ENCODE peak calls at places on chromosomes 7 and 10, in ten cellular contexts. L is NB4, C is RWPE1, Y is neural progenitor cell, S is kidney, N is foreskin fibroblast, A is left ventricle myocardium inferior, P is dorsolateral prefrontal cortex, D is MCF 10A, E is pancreas. V is an unnamed sample.

GRCh38 chr10:102113261-102113955 is 6.8 kb downstream of the LDB1 start:
- DNase-seq in A (no peak), Y (peak), N (no peak), S (no peak), E (no peak), C (peak), P (no peak), L (peak), D (peak), V (no peak)

GRCh38 chr7:68622500-68622899 is 975.8 kb upstream of the AUTS2 start:
- DNase-seq in E (no peak), S (no peak), Y (no peak), P (no peak), A (no peak), L (no peak), N (no peak), C (no peak), D (no peak), V (no peak)

GRCh38 chr7:106344206-106344605 is 59.4 kb upstream of the NAMPT start:
- DNase-seq in Y (no peak), L (no peak), E (no peak), C (no peak), N (no peak), A (no peak), P (no peak), S (no peak), D (no peak), V (no peak)

GRCh38 chr10:45000764-45001381 is at the start of gene ZNF22:
- DNase-seq in A (peak), E (peak), D (peak), L (peak), Y (peak), P (peak), S (peak), N (peak), C (peak), V (peak)

GRCh38 chr7:29135851-29136250 is 10.5 kb downstream of the CPVL start:
- DNase-seq in C (no peak), N (no peak), S (no peak), L (no peak), A (no peak), P (no peak), E (no peak), Y (no peak), D (no peak), V (no peak)

GRCh38 chr10:62732841-62733653 is 71.5 kb upstream of the ADO start:
- DNase-seq in S (no peak), N (no peak), L (peak), E (no peak), P (no peak), D (peak), Y (no peak), C (peak), A (no peak), V (no peak)

GRCh38 chr10:122643931-122644534 is 55.6 kb downstream of the C10orf120 start:
- DNase-seq in Y (no peak), D (no peak), C (no peak), S (no peak), L (no peak), E (no peak), P (no peak), N (no peak), A (no peak), V (no peak)

GRCh38 chr7:131357282-131357880 is 29.7 kb downstream of the MKLN1 start:
- DNase-seq in A (no peak), P (no peak), Y (no peak), E (no peak), N (no peak), D (peak), C (no peak), L (no peak), S (no peak), V (no peak)

GRCh38 chr10:78968300-78968943 is 100.3 kb upstream of the ZMIZ1 start:
- DNase-seq in S (peak), L (no peak), Y (no peak), A (no peak), D (no peak), P (no peak), E (no peak), C (no peak), N (no peak), V (no peak)

GRCh38 chr7:27215356-27215755 is 15.5 kb upstream of the HOXA13 start:
- DNase-seq in L (no peak), Y (no peak), S (no peak), A (no peak), P (no peak), N (no peak), D (no peak), C (no peak), E (no peak), V (no peak)

GRCh38 chr7:107989618-107990373 is 13.2 kb downstream of the LAMB1 start:
- DNase-seq in N (peak), P (no peak), S (no peak), E (no peak), C (no peak), Y (no peak), L (no peak), A (no peak), D (peak), V (no peak)

GRCh38 chr10:115117301-115117700 is 24.1 kb downstream of the ATRNL1 start:
- DNase-seq in L (no peak), P (no peak), D (no peak), N (no peak), S (no peak), C (no peak), A (no peak), E (no peak), Y (no peak), V (no peak)

GRCh38 chr10:43044444-43045245 is 32.2 kb upstream of the RET start:
- DNase-seq in N (no peak), C (no peak), D (no peak), S (peak), A (peak), E (no peak), L (peak), Y (peak), P (peak), V (no peak)

GRCh38 chr10:6871128-6871527 is 291.1 kb upstream of the PRKCQ start:
- DNase-seq in E (no peak), N (peak), Y (no peak), P (no peak), S (peak), C (no peak), A (no peak), D (no peak), L (no peak), V (no peak)

GRCh38 chr10:85599081-85599480 is 767.5 kb downstream of the GRID1 start:
- DNase-seq in L (no peak), Y (no peak), S (no peak), C (no peak), E (no peak), A (no peak), N (no peak), D (no peak), P (no peak), V (no peak)

GRCh38 chr7:42736931-42737330 is 174.9 kb downstream of the C7orf25 start:
- DNase-seq in Y (peak), D (peak), E (no peak), A (no peak), N (no peak), C (peak), S (no peak), L (no peak), P (no peak), V (no peak)

GRCh38 chr10:94546616-94547175 is 1.1 kb downstream of the HELLS start:
- DNase-seq in C (peak), Y (no peak), N (peak), S (no peak), A (no peak), E (no peak), D (peak), P (no peak), L (peak), V (no peak)

GRCh38 chr7:85997515-85997914 is 646.2 kb upstream of the GRM3 start:
- DNase-seq in C (no peak), P (no peak), E (no peak), S (no peak), Y (no peak), D (no peak), L (no peak), A (no peak), N (no peak), V (no peak)

GRCh38 chr7:4861227-4861626 is 603 bp downstream of the PAPOLB start:
- DNase-seq in D (no peak), E (no peak), S (no peak), C (no peak), N (no peak), L (no peak), P (no peak), A (no peak), Y (no peak), V (no peak)

GRCh38 chr10:110528224-110528997 is 30.7 kb downstream of the DUSP5 start:
- DNase-seq in P (no peak), S (no peak), N (no peak), C (no peak), D (no peak), A (no peak), Y (no peak), E (no peak), L (no peak), V (no peak)

GRCh38 chr10:79939969-79940368 is 8.9 kb downstream of the SFTPD start:
- DNase-seq in D (no peak), E (no peak), N (no peak), Y (no peak), S (no peak), L (no peak), P (no peak), A (no peak), C (no peak), V (no peak)

GRCh38 chr7:115476666-115477065 is 553.9 kb downstream of the TFEC start:
- DNase-seq in A (no peak), C (no peak), D (no peak), P (no peak), E (no peak), N (no peak), L (no peak), Y (peak), S (peak), V (no peak)

GRCh38 chr10:118258285-118258684 is 83.8 kb downstream of the FAM204A start:
- DNase-seq in S (no peak), Y (peak), A (no peak), E (no peak), C (no peak), L (no peak), N (no peak), P (no peak), D (no peak), V (no peak)

GRCh38 chr10:118255355-118255754 is 86.8 kb downstream of the FAM204A start:
- DNase-seq in Y (no peak), D (no peak), N (no peak), L (no peak), A (no peak), P (no peak), C (no peak), S (no peak), E (no peak), V (no peak)

GRCh38 chr10:118256825-118257570 is 85.1 kb downstream of the FAM204A start:
- DNase-seq in E (no peak), S (no peak), L (no peak), Y (peak), N (no peak), C (no peak), P (no peak), A (no peak), D (no peak), V (no peak)

GRCh38 chr10:118256209-118256608 is 85.9 kb downstream of the FAM204A start:
- DNase-seq in E (no peak), Y (no peak), C (no peak), P (no peak), L (no peak), S (no peak), D (no peak), A (no peak), N (no peak), V (no peak)

DNA sequence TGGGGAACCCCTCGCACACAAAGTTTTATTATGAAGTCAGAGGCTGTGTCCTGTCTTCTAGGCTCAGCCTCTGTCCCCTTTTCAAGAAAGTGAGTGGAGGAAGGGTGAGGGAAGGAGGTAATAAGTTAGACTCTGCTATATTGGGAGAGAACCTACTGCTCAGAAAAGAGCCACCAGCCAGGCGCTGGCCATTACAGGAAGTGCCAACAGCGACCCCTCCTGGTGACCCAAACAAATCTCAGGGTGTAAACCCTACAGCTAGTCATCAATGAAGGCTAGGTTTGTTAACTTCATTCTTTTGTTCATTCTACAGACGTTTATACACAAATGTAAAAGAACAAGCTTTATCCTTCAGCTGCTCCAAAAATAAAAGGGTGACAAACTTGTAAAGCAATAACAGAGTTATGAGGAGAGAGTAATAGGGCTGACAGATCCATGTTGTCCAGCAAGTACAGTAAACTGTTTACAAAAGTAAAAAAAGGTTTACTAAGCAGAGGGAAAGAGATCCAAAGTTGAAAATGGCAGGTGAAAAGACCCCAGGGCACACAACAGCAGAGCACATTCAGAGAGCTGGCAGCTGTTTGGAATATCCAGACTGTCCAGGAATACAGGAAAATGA is 82.7 kb downstream of the FAM204A start:
- DNase-seq in A (no peak), E (peak), P (no peak), C (peak), L (peak), Y (peak), D (peak), S (no peak), N (no peak), V (no peak)
- TF ChIP-seq CTCF in A (peak), E (peak), P (peak), C (peak), L (peak), Y (peak), D (peak), S (peak), N (peak), V (peak)

GRCh38 chr10:20765066-20765465 is 132.0 kb downstream of the NEBL start:
- DNase-seq in S (no peak), Y (no peak), E (no peak), L (no peak), N (no peak), A (no peak), D (no peak), P (no peak), C (no peak), V (no peak)

GRCh38 chr10:20771053-20771452 is 126.1 kb downstream of the NEBL start:
- DNase-seq in C (no peak), D (no peak), N (no peak), A (no peak), L (no peak), S (no peak), P (no peak), E (no peak), Y (no peak), V (no peak)

GRCh38 chr10:20767028-20767427 is 130.1 kb downstream of the NEBL start:
- DNase-seq in S (no peak), C (peak), A (no peak), N (peak), Y (no peak), E (no peak), P (no peak), L (no peak), D (peak), V (no peak)

DNA sequence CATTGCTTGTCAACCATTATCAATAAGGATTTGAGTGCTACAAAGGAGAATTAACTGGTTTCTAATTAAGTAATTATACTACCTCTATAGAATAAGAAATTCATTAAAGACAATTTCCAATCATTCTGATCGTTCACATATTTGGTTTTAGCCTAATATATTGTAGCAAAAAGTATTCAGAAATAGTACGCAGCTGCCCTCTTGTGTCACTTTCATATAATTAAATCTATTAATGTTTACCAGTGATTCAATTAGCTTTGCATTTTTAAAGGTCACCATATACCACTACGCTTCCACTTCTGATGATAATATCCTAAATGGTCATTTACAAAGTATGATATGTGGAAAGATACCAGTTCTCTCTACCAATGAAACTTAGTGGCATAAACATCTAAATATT is 128.3 kb downstream of the NEBL start:
- DNase-seq in S (no peak), N (no peak), D (peak), C (peak), P (no peak), Y (peak), L (peak), E (no peak), A (no peak), V (no peak)
- TF ChIP-seq CTCF in S (no peak), N (no peak), D (peak), C (peak), P (peak), Y (peak), L (no peak), E (no peak), A (peak), V (peak)

DNA sequence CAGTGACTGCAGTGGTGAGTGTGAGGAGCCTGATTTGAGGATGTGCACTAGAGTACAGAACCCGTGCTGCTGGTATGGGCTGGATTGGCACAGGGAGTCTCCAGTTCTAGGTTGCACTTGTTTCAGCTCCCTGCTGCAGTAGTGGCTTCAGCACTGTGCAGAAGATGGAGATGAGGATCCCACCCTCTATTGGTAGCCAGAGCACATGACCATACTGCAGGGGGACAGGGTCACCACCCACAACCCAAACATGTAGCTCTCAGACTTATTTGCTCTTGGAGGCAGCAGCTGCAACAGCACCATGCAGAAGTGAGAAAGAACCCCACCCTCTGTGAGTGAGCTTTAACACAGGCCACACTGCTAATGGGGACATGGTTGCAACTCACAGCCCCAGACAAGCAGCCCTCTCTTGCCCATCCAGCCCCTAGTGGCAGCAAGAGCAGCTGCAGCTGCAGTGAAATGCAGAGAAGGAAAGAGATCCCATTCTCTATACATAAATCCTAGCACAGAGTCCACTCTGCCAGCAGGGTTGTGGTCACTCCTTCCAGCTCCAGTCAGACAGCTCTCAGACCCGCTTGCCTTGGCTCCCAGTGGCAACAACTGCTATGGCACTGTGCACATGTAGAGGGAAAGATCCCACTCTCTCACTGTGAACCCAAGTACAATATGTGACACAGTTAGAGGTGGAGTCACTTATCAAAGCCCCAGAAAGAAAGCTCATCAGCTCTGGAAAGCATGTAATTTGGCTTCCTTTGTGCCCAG is 51.4 kb upstream of the SCIN start:
- DNase-seq in S (no peak), L (peak), N (peak), D (peak), P (no peak), C (peak), A (no peak), Y (peak), E (no peak), V (no peak)
- TF ChIP-seq CTCF in S (no peak), L (peak), N (peak), D (peak), P (no peak), C (peak), A (no peak), Y (peak), E (no peak), V (peak)

GRCh38 chr7:130273863-130274262 is 7.2 kb downstream of the CPA2 start:
- DNase-seq in N (peak), E (no peak), C (no peak), A (no peak), S (no peak), L (no peak), Y (peak), D (no peak), P (no peak), V (no peak)
- TF ChIP-seq CTCF in N (no peak), E (no peak), C (no peak), A (peak), S (no peak), L (no peak), Y (no peak), D (no peak), P (no peak), V (no peak)

DNA sequence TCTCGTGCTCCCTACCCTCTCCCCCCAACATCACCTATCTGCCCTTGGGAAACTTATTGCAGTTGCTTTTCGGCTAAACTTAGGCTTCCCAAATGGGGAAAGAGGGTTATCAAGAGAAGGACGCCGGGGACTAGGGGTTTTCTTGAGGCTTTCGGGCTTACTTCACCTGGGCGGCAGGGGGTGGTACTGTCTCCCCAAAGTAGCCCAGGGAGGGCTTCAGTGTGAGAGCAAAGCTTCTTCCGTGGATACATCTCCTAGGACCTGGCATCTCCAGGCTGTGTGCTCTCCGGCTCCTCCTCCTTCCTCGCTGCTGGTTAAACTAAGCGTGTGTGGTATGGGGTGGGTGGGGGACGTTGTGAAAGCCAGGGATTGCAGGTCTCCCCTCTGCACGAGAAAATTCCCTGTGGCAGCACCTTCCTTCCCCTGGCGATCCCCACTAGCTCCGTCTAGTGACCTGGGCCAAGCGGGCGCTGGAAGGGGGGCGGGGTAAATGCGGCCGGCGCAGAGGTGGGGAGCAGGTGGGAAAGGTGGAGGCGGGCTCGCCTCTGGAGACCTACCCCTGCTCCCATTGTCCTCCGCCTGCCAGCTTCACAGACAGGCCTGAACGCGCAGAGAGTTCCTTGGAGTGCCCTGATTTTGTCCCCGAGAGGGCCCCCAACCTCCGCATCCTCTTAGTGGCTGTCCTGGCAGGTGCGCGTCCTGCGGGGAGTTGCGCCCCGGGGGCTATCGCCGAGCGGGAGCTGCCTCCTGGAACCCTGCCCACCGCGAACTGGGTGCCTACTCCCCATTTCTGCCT is 1.2 kb downstream of the PLXDC2 start:
- DNase-seq in E (peak), D (peak), A (no peak), N (no peak), Y (peak), S (peak), P (peak), L (no peak), C (no peak), V (no peak)
- TF ChIP-seq CTCF in E (no peak), D (peak), A (no peak), N (no peak), Y (peak), S (no peak), P (no peak), L (no peak), C (peak), V (no peak)

DNA sequence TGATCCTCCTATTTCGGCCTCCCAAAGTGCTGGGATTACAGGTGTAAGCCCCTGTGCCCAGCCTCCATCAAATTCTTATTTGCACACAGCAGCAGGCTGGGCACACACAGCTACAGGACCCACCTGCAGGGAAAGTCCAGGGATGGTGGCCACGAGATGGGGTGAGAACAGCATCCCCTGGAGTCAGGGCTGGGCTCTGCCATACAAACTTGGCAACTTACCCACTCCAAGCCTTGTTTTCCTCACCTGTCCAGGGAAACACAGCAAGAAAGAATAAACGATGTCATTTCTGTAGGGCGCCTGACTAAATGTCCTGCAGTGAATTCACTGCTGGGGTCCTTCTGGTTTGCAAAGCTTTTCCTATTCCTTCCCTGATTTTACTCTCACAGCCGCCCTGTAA is 5.5 kb downstream of the MYH16 start:
- DNase-seq in L (no peak), C (no peak), Y (no peak), A (no peak), N (no peak), S (no peak), E (no peak), P (no peak), D (peak), V (no peak)
- TF ChIP-seq CTCF in L (no peak), C (no peak), Y (no peak), A (no peak), N (no peak), S (no peak), E (no peak), P (no peak), D (no peak), V (no peak)

GRCh38 chr7:112624416-112624815 is 143.6 kb downstream of the LSMEM1 start:
- DNase-seq in P (no peak), L (no peak), A (no peak), Y (no peak), N (no peak), E (no peak), D (no peak), S (no peak), C (no peak), V (no peak)
- TF ChIP-seq CTCF in P (no peak), L (no peak), A (no peak), Y (no peak), N (no peak), E (no peak), D (no peak), S (no peak), C (no peak), V (no peak)

V was measured in D721Med.